ENCODE peak calls at places on chromosomes 3 and 15, in seven cellular contexts. O, A, J, W, N, D and T are unnamed samples.

GRCh38 chr15:57538822-57539221 is 52.9 kb upstream of the MYZAP start:
- DNase-seq in O (no peak), A (no peak), J (no peak), W (no peak), N (no peak), D (no peak), T (no peak)

GRCh38 chr3:13608969-13609725 is 60.2 kb downstream of the FBLN2 start:
- DNase-seq in O (no peak), A (no peak), J (no peak), W (no peak), N (no peak), D (no peak), T (no peak)

GRCh38 chr15:77002954-77003912 is 8.3 kb downstream of the PSTPIP1 start:
- DNase-seq in O (no peak), A (no peak), J (peak; percentile 60), W (no peak), N (no peak), D (no peak), T (no peak)

GRCh38 chr15:69443032-69443611 is 9.5 kb upstream of the RPLP1 start:
- DNase-seq in O (no peak), A (no peak), J (no peak), W (no peak), N (no peak), D (no peak), T (no peak)

GRCh38 chr3:140724856-140725812 is 47.3 kb downstream of the TRIM42 start:
- DNase-seq in O (no peak), A (no peak), J (no peak), W (no peak), N (no peak), D (no peak), T (no peak)

GRCh38 chr3:123984957-123985356 is 7.0 kb downstream of the ROPN1 start:
- DNase-seq in O (no peak), A (no peak), J (no peak), W (no peak), N (no peak), D (no peak), T (no peak)

GRCh38 chr15:92810418-92811138 is 89.5 kb upstream of the CHD2 start:
- DNase-seq in O (no peak), A (peak; percentile 38), J (no peak), W (no peak), N (peak; percentile 85), D (peak; percentile 83), T (peak; percentile 68)

GRCh38 chr3:35291837-35292236 is 347.5 kb upstream of the ARPP21 start:
- DNase-seq in O (no peak), A (no peak), J (no peak), W (no peak), N (no peak), D (no peak), T (no peak)

GRCh38 chr3:15221574-15222217 is 15.7 kb downstream of the CAPN7 start:
- DNase-seq in O (no peak), A (no peak), J (no peak), W (no peak), N (no peak), D (no peak), T (peak; percentile 32)

GRCh38 chr15:66142341-66142740 is 111.2 kb downstream of the MEGF11 start:
- DNase-seq in O (no peak), A (no peak), J (no peak), W (no peak), N (no peak), D (no peak), T (no peak)

GRCh38 chr3:123723527-123724168 is 138.8 kb upstream of the HACD2 start:
- DNase-seq in O (peak; percentile 49), A (peak; percentile 80), J (peak; percentile 62), W (peak; percentile 71), N (peak; percentile 90), D (peak; percentile 84), T (peak; percentile 79)

GRCh38 chr3:158935846-158936245 is 134.0 kb downstream of the MFSD1 start:
- DNase-seq in O (no peak), A (no peak), J (no peak), W (no peak), N (no peak), D (no peak), T (no peak)

GRCh38 chr3:49629866-49630265 is 44.3 kb upstream of the APEH start:
- DNase-seq in O (no peak), A (no peak), J (no peak), W (no peak), N (no peak), D (no peak), T (peak; percentile 70)

GRCh38 chr3:98013428-98014349 is 21.4 kb downstream of the GABRR3 start:
- DNase-seq in O (no peak), A (peak; percentile 20), J (no peak), W (no peak), N (peak; percentile 26), D (no peak), T (no peak)

GRCh38 chr3:56115698-56116097 is 352.6 kb downstream of the ERC2 start:
- DNase-seq in O (no peak), A (no peak), J (no peak), W (no peak), N (no peak), D (no peak), T (no peak)

GRCh38 chr3:71989165-71989564 is 204.2 kb upstream of the PROK2 start:
- DNase-seq in O (no peak), A (no peak), J (no peak), W (no peak), N (peak; percentile 21), D (peak; percentile 42), T (no peak)

GRCh38 chr3:187852842-187853727 is 107.8 kb upstream of the BCL6 start:
- DNase-seq in O (no peak), A (no peak), J (no peak), W (no peak), N (no peak), D (no peak), T (no peak)

GRCh38 chr15:47787875-47788274 is 70.6 kb downstream of the SEMA6D start:
- DNase-seq in O (no peak), A (no peak), J (no peak), W (no peak), N (no peak), D (no peak), T (no peak)

GRCh38 chr15:60683156-60683555 is 204.2 kb upstream of the ICE2 start:
- DNase-seq in O (no peak), A (no peak), J (no peak), W (no peak), N (no peak), D (peak; percentile 12), T (no peak)

GRCh38 chr3:122609798-122610559 is 32.5 kb downstream of the PARP15 start:
- DNase-seq in O (no peak), A (no peak), J (peak; percentile 28), W (peak; percentile 35), N (peak; percentile 78), D (peak; percentile 87), T (no peak)

GRCh38 chr3:13705051-13705450 is 156.1 kb downstream of the FBLN2 start:
- DNase-seq in O (no peak), A (no peak), J (no peak), W (no peak), N (no peak), D (no peak), T (no peak)

GRCh38 chr3:9948586-9948985 is 3.6 kb downstream of the PRRT3 start:
- DNase-seq in O (no peak), A (no peak), J (no peak), W (no peak), N (no peak), D (no peak), T (no peak)

GRCh38 chr15:69656271-69657030 is 203.8 kb downstream of the RPLP1 start:
- DNase-seq in O (peak; percentile 47), A (no peak), J (no peak), W (no peak), N (no peak), D (no peak), T (no peak)

GRCh38 chr3:17672506-17672905 is 69.9 kb downstream of the TBC1D5 start:
- DNase-seq in O (no peak), A (no peak), J (no peak), W (no peak), N (peak; percentile 15), D (peak; percentile 12), T (no peak)